ENCODE peak calls at places on chromosomes 12 and 14, in five cellular contexts. W, M, I, K and B are unnamed samples.
A peak's percentile ranks its signal among the peaks of the same experiment; 100 is the strongest.

GRCh38 chr14:68719634-68720384 is 73.1 kb downstream of the ZFP36L1 start:
- DNase-seq in I (no peak), W (no peak), K (no peak), M (no peak), B (no peak)

GRCh38 chr12:37672655-37673260 is 643.8 kb upstream of the ALG10B start:
- DNase-seq in I (no peak), K (no peak), M (no peak), W (no peak), B (peak; percentile 8)

GRCh38 chr14:100450736-100451135 is 127.6 kb downstream of the SLC25A47 start:
- DNase-seq in I (no peak), W (no peak), K (no peak), M (no peak), B (no peak)

GRCh38 chr12:50647479-50647878 is 116.4 kb upstream of the ATF1 start:
- DNase-seq in K (no peak), I (no peak), W (no peak), M (no peak), B (no peak)

GRCh38 chr14:91732859-91733477 is 1.1 kb upstream of the CATSPERB start:
- DNase-seq in M (no peak), I (no peak), K (no peak), W (no peak), B (no peak)

GRCh38 chr14:88493392-88494185 is 61.2 kb downstream of the PTPN21 start:
- DNase-seq in K (no peak), M (no peak), I (no peak), W (no peak), B (no peak)

GRCh38 chr14:29941401-29941800 is 13.8 kb upstream of the PRKD1 start:
- DNase-seq in W (no peak), M (no peak), K (no peak), I (no peak), B (no peak)

GRCh38 chr12:45828402-45828801 is 98.9 kb downstream of the ARID2 start:
- DNase-seq in M (no peak), I (no peak), W (no peak), K (no peak), B (no peak)

GRCh38 chr12:38289396-38289795 is 27.2 kb upstream of the ALG10B start:
- DNase-seq in M (no peak), W (no peak), I (no peak), K (no peak), B (no peak)

GRCh38 chr12:132582058-132582420 is 28.3 kb downstream of the LRCOL1 start:
- DNase-seq in I (no peak), K (no peak), W (no peak), M (peak; percentile 52), B (no peak)

GRCh38 chr14:55279384-55279783 is 8.2 kb downstream of the FBXO34 start:
- DNase-seq in K (no peak), M (no peak), I (no peak), W (no peak), B (no peak)

GRCh38 chr12:85322715-85323114 is 42.7 kb downstream of the ALX1 start:
- DNase-seq in M (no peak), I (no peak), W (no peak), K (no peak), B (peak; percentile 79)

GRCh38 chr14:63286071-63286470 is 32.7 kb downstream of the GPHB5 start:
- DNase-seq in M (no peak), K (no peak), I (no peak), W (no peak), B (no peak)

GRCh38 chr12:25769076-25769945 is 189.2 kb upstream of the RASSF8 start:
- DNase-seq in W (no peak), M (no peak), I (no peak), K (no peak), B (peak; percentile 90)

GRCh38 chr12:25557830-25558436 is 4.8 kb upstream of the LMNTD1 start:
- DNase-seq in M (peak; percentile 75), I (no peak), W (no peak), K (no peak), B (peak; percentile 71)

GRCh38 chr12:101920906-101921305 is 43.5 kb downstream of the DRAM1 start:
- DNase-seq in M (no peak), I (no peak), K (no peak), W (no peak), B (no peak)

GRCh38 chr14:54776361-54777001 is 126.1 kb downstream of the GCH1 start:
- DNase-seq in W (no peak), I (peak; percentile 61), K (peak; percentile 48), M (no peak), B (peak; percentile 52)

GRCh38 chr12:116368196-116369194 is 91.0 kb upstream of the MED13L start:
- DNase-seq in W (no peak), M (no peak), I (peak; percentile 70), K (peak; percentile 54), B (no peak)

GRCh38 chr12:124921200-124922008 is 7.0 kb upstream of the UBC start:
- DNase-seq in M (peak; percentile 69), K (peak; percentile 78), I (peak; percentile 74), W (peak; percentile 67), B (peak; percentile 73)

GRCh38 chr12:89469361-89469760 is 55.2 kb downstream of the GALNT4 start:
- DNase-seq in K (no peak), M (no peak), I (no peak), W (no peak), B (peak; percentile 74)

GRCh38 chr14:73719791-73720190 is 5.6 kb upstream of the PNMA1 start:
- DNase-seq in K (no peak), M (no peak), W (peak; percentile 6), I (no peak), B (no peak)

GRCh38 chr14:73719361-73719760 is 5.2 kb upstream of the PNMA1 start:
- DNase-seq in M (peak; percentile 34), W (peak; percentile 8), K (no peak), I (no peak), B (no peak)

GRCh38 chr14:73717998-73718741 is 4.0 kb upstream of the PNMA1 start:
- DNase-seq in M (peak; percentile 81), K (peak; percentile 48), I (no peak), W (peak; percentile 44), B (peak; percentile 65)

GRCh38 chr14:73717247-73717646 is 3.1 kb upstream of the PNMA1 start:
- DNase-seq in K (no peak), M (no peak), W (peak; percentile 5), I (no peak), B (peak; percentile 54)

DNA sequence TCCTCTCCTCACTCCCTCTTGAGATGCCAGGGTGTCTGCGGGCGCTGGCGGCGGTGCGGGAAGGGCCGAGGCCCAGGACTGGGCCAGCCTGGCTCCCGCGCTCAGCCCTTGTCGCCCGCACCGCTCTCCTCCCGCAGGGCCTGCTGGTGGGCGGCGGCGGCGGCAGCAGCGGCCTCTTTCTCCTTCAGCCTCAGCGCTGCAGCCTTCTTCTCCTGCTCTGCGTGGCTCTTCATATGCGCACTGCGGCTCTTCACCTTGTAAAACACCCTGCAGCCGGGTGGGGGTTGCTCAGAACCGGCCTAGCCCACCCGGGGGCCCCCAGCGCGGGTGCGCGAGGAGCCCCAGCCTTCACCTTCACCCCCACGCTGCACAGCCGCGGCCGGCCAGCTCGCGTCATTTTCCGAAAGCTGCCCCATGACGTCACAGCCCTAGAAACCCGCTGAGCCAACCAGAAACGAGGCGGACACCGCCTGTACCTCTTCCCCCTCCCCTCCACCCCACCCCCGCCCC is 4.6 kb upstream of the PNMA1 start:
- DNase-seq in I (no peak), K (no peak), M (peak; percentile 86), W (peak; percentile 77), B (no peak)
- H3K4me3 ChIP-seq in I (no peak overlapping the region), K (peak overlapping the region; percentile 24), M (peak overlapping the region; percentile 95), W (peak overlapping the region; percentile 57), B (no peak overlapping the region)

DNA sequence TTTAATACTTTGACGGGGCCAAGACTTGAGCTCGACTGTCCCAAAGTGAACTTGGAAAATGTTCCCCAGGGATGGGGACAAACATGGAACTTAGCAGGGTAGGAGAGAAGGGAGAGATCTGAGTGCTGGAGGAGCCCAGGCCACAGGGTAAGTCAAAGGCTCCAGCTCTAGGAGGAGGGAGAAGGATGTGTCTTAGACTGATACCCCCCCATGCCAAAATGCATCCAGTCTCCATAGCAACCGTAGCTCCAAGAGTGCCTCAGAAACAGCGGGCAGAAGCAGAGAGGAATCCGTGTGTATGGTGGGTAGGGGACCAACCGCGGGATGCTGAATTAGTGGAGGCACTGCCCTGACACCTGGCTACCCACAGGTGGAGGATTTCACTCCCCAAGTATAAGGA is 845 bp upstream of the AGAP2 start:
- DNase-seq in W (no peak), K (no peak), I (no peak), M (peak; percentile 21), B (no peak)
- H3K4me3 ChIP-seq in W (peak overlapping the region; percentile 72), K (no peak overlapping the region), I (no peak overlapping the region), M (peak overlapping the region; percentile 80), B (no peak overlapping the region)

GRCh38 chr12:79933043-79933442 is 1.9 kb downstream of the PPP1R12A start:
- DNase-seq in M (no peak), W (no peak), I (no peak), K (no peak), B (no peak)
- H3K4me3 ChIP-seq in M (peak overlapping the region; percentile 92), W (peak overlapping the region; percentile 86), I (peak overlapping the region; percentile 77), K (peak overlapping the region; percentile 86), B (peak overlapping the region; percentile 91)

DNA sequence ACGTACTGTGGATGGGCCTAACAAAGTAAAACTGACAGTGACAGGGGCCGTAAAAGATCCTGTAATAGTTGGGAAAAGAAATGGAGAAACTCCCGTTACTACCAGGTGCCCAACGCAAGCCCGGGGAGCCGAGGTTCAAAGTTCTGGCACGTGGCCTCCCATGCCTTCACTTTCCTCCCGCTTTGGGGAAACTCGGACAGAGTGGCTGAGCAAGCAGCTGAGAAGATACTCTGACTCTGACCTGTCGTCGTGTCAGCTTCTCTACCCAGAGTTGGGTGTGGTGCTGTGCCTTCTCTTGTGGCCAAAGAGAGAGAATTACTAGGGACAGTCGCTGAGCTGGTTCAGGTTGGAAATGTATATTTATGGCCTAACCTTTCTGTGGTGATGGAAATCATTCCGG is 1.7 kb downstream of the B4GALNT3 start:
- DNase-seq in M (no peak), K (peak; percentile 74), I (no peak), W (no peak), B (no peak)
- H3K4me3 ChIP-seq in M (peak overlapping the region; percentile 85), K (peak overlapping the region; percentile 70), I (no peak overlapping the region), W (peak overlapping the region; percentile 67), B (no peak overlapping the region)

GRCh38 chr14:57323703-57324102 is 54.9 kb downstream of the AP5M1 start:
- DNase-seq in K (no peak), W (no peak), I (no peak), M (no peak), B (no peak)
- H3K4me3 ChIP-seq in K (no peak overlapping the region), W (no peak overlapping the region), I (no peak overlapping the region), M (no peak overlapping the region), B (no peak overlapping the region)

GRCh38 chr14:84750284-84750683 is 779.7 kb upstream of the FLRT2 start:
- DNase-seq in M (no peak), K (no peak), I (no peak), W (no peak), B (peak; percentile 24)
- H3K4me3 ChIP-seq in M (no peak overlapping the region), K (no peak overlapping the region), I (no peak overlapping the region), W (no peak overlapping the region), B (no peak overlapping the region)

GRCh38 chr14:22112004-22112403 is 438.4 kb upstream of the OR4E1 start:
- DNase-seq in I (no peak), W (no peak), M (peak; percentile 31), K (no peak), B (peak; percentile 6)
- H3K4me3 ChIP-seq in I (no peak overlapping the region), W (no peak overlapping the region), M (no peak overlapping the region), K (no peak overlapping the region), B (no peak overlapping the region)

DNA sequence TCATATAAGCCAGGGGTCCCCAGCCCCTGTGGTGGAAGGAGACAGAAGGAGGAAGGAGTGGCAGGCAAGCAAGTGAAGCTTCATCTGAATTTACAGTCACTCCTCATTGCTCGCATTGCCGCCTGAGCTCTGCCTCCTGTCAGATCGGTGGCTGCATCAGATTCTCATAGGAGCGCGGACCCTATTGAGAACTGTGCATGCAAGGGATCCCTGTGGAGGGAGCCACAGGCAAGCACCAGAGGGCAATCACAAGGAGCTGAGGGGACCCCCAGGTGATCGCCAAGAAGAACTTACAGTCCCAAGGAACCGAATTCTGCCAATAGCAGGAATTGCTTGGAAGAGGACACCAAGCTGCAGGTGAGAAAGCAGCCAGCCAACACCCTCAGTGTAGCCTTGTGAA is 33.2 kb upstream of the VRK1 start:
- DNase-seq in W (no peak), K (no peak), I (no peak), M (no peak), B (no peak)
- H3K4me3 ChIP-seq in W (no peak overlapping the region), K (no peak overlapping the region), I (no peak overlapping the region), M (no peak overlapping the region), B (no peak overlapping the region)